ENCODE peak calls at places on chromosome 19, in four cellular contexts. X is IMR-90, S is A549, V is body of pancreas. D is an unnamed sample.

GRCh38 chr19:44905437-44906160 is at the start of gene APOE:
- DNase-seq in X (no peak), S (no peak), V (no peak), D (no peak)

GRCh38 chr19:7337380-7338194 is 11.2 kb upstream of the ARHGEF18 start:
- DNase-seq in X (no peak), S (no peak), V (no peak), D (no peak)

GRCh38 chr19:6108721-6109633 is 1.3 kb downstream of the RFX2 start:
- DNase-seq in X (peak), S (no peak), V (peak), D (peak)

GRCh38 chr19:55206664-55207500 is 2.4 kb downstream of the PTPRH start:
- DNase-seq in X (peak), S (peak), V (peak), D (peak)

GRCh38 chr19:6268382-6268771 is 11.4 kb downstream of the MLLT1 start:
- DNase-seq in X (no peak), S (no peak), V (no peak), D (no peak)

GRCh38 chr19:6239401-6239844 is 40.4 kb downstream of the MLLT1 start:
- DNase-seq in X (peak), S (no peak), V (peak), D (no peak)

GRCh38 chr19:3695986-3696659 is 4.1 kb downstream of the PIP5K1C start:
- DNase-seq in X (no peak), S (no peak), V (no peak), D (no peak)

GRCh38 chr19:57302020-57302465 is 18.2 kb upstream of the ZNF543 start:
- DNase-seq in X (peak), S (no peak), V (no peak), D (no peak)

GRCh38 chr19:4229179-4229931 is at the start of gene EBI3:
- DNase-seq in X (peak), S (no peak), V (peak), D (no peak)

GRCh38 chr19:7294571-7295212 is 478 bp upstream of the INSR start:
- DNase-seq in X (peak), S (peak), V (peak), D (peak)

GRCh38 chr19:58450836-58451357 is 525 bp upstream of the ZNF324B start:
- DNase-seq in X (no peak), S (peak), V (peak), D (no peak)

GRCh38 chr19:18223860-18224524 is 2.2 kb downstream of the PDE4C start:
- DNase-seq in X (no peak), S (no peak), V (peak), D (no peak)

GRCh38 chr19:6639439-6639838 is 30.5 kb downstream of the TNFSF14 start:
- DNase-seq in X (no peak), S (no peak), V (no peak), D (no peak)

GRCh38 chr19:18340237-18340989 is at the start of gene PGPEP1:
- DNase-seq in X (peak), S (no peak), V (peak), D (peak)

GRCh38 chr19:54164369-54165068 is 5.0 kb upstream of the LENG1 start:
- DNase-seq in X (peak), S (peak), V (peak), D (peak)

GRCh38 chr19:2431318-2432055 is 4.1 kb upstream of the TIMM13 start:
- DNase-seq in X (no peak), S (no peak), V (no peak), D (no peak)

GRCh38 chr19:2469102-2469914 is 6.6 kb upstream of the GADD45B start:
- DNase-seq in X (peak), S (no peak), V (no peak), D (no peak)

GRCh38 chr19:48608798-48609263 is 2.3 kb downstream of the SPACA4 start:
- DNase-seq in X (no peak), S (peak), V (no peak), D (no peak)

GRCh38 chr19:3157096-3157845 is 21.3 kb upstream of the S1PR4 start:
- DNase-seq in X (no peak), S (no peak), V (no peak), D (no peak)

GRCh38 chr19:38830039-38830733 is 1.4 kb downstream of the ECH1 start:
- DNase-seq in X (peak), S (no peak), V (no peak), D (no peak)

GRCh38 chr19:2239173-2239572 is 2.5 kb downstream of the SF3A2 start:
- DNase-seq in X (no peak), S (no peak), V (no peak), D (no peak)

GRCh38 chr19:38693380-38694223 is 46.2 kb downstream of the ACTN4 start:
- DNase-seq in X (peak), S (peak), V (peak), D (no peak)

GRCh38 chr19:22144394-22144793 is 52.4 kb downstream of the ZNF676 start:
- DNase-seq in X (peak), S (no peak), V (no peak), D (no peak)

GRCh38 chr19:10654610-10655456 is 687 bp downstream of the ILF3 start:
- DNase-seq in X (no peak), S (peak), V (peak), D (no peak)

GRCh38 chr19:17205237-17206140 is 9.7 kb upstream of the USE1 start:
- DNase-seq in X (peak), S (peak), V (peak), D (no peak)

GRCh38 chr19:1312732-1313694 is 27.3 kb downstream of the EFNA2 start:
- DNase-seq in X (peak), S (peak), V (peak), D (no peak)

GRCh38 chr19:23762884-23763711 is 4.4 kb upstream of the ZNF681 start:
- DNase-seq in X (peak), S (no peak), V (peak), D (peak)

GRCh38 chr19:19615086-19615485 is 3.4 kb downstream of the PBX4 start:
- DNase-seq in X (peak), S (no peak), V (no peak), D (no peak)

GRCh38 chr19:2636142-2636896 is 66.2 kb downstream of the GNG7 start:
- DNase-seq in X (no peak), S (no peak), V (no peak), D (no peak)

GRCh38 chr19:48630289-48631036 is 6.7 kb downstream of the DBP start:
- DNase-seq in X (no peak), S (no peak), V (peak), D (no peak)

GRCh38 chr19:13764821-13765394 is 586 bp downstream of the MRI1 start:
- DNase-seq in X (no peak), S (no peak), V (peak), D (no peak)

GRCh38 chr19:829129-829758 is 1.6 kb downstream of the AZU1 start:
- DNase-seq in X (no peak), S (no peak), V (no peak), D (no peak)

GRCh38 chr19:55069137-55069858 is 6.3 kb upstream of the RDH13 start:
- DNase-seq in X (no peak), S (peak), V (peak), D (no peak)

GRCh38 chr19:17752865-17753639 is 1.8 kb downstream of the FCHO1 start:
- DNase-seq in X (no peak), S (no peak), V (no peak), D (no peak)

GRCh38 chr19:17680235-17680722 is 7.9 kb downstream of the UNC13A start:
- DNase-seq in X (peak), S (peak), V (peak), D (peak)

GRCh38 chr19:56015756-56016155 is 29.2 kb downstream of the NLRP5 start:
- DNase-seq in X (no peak), S (no peak), V (no peak), D (no peak)

GRCh38 chr19:54448037-54448773 is 794 bp upstream of the LENG8 start:
- DNase-seq in X (peak), S (peak), V (peak), D (peak)

DNA sequence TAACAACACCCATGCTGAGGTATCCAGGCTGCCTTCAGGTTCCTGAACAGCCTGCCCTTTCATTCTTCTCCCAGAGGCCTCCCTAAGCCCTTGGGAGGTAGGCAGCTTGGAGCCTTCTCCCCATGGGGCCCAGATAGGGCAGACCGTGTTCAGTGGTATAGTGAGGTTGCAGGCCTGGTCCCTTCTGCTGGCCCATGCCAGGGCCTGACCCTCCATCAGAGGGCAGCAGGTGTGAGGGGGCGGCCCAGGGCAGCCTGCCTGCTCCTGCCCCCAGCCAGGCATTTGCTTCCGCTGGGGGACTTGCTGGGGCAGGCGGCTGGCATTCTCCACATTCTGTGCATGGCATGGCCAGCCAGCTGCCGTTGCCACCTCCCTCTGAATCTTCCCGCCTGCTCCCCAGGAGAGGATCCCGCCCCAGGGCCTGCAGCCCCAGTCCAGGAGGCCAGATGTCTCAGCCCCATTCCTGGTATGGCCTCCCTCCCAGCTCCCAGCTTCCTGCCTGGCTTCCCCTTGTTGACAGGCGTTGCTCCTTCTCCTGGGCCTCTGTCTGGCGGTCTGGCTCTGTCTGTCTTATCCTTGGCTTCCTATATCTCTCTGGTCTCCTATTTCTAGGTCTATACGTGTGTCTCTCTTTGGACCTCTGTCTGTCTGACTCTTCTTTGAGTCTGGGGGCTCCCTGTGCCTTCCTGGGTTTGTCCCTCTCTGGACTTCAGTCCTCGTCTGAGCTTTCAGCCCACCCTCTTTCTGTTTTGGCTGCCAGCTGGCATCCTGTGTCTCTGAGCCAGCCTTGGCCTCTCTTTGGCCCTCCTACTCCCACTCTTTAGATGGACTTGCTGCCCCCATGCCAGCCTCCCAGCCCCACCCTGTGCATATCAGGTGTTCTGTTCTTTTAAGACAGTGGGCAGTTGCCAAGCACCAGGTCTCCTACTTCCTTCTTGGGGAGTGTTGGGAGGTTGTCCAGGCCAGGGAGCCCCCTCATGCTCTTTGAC is 9.1 kb downstream of the CIC start:
- DNase-seq in X (no peak), S (no peak), V (no peak), D (no peak)
- TF ChIP-seq POLR2A in X (no peak), S (no peak), V (no peak), D (no peak)

GRCh38 chr19:12676384-12676792 is 5.3 kb downstream of the DHPS start:
- DNase-seq in X (peak), S (peak), V (peak), D (peak)
- TF ChIP-seq POLR2A in X (no peak), S (no peak), V (no peak), D (no peak)

GRCh38 chr19:8340341-8341096 is 2.5 kb downstream of the KANK3 start:
- DNase-seq in X (no peak), S (no peak), V (no peak), D (no peak)
- TF ChIP-seq POLR2A in X (no peak), S (no peak), V (no peak), D (no peak)

GRCh38 chr19:42571136-42571535 is 23.6 kb downstream of the CEACAM8 start:
- DNase-seq in X (no peak), S (no peak), V (no peak), D (no peak)
- TF ChIP-seq POLR2A in X (no peak), S (no peak), V (no peak), D (no peak)

GRCh38 chr19:40411958-40412499 is 1.1 kb downstream of the PRX start:
- DNase-seq in X (no peak), S (no peak), V (no peak), D (no peak)

GRCh38 chr19:40413291-40413994 is at the start of gene PRX:
- DNase-seq in X (no peak), S (no peak), V (no peak), D (no peak)

GRCh38 chr19:40410030-40410389 is 3.2 kb downstream of the PRX start:
- DNase-seq in X (no peak), S (no peak), V (no peak), D (no peak)

GRCh38 chr19:40412866-40413265 is 312 bp downstream of the PRX start:
- DNase-seq in X (no peak), S (no peak), V (no peak), D (no peak)

GRCh38 chr19:40411125-40411842 is 1.9 kb downstream of the PRX start:
- DNase-seq in X (no peak), S (no peak), V (no peak), D (no peak)
- TF ChIP-seq POLR2A in X (no peak), S (no peak), V (no peak), D (no peak)

GRCh38 chr19:49667473-49667872 is 1.7 kb downstream of the BCL2L12 start:
- DNase-seq in X (no peak), S (no peak), V (no peak), D (no peak)

GRCh38 chr19:49676136-49676689 is 858 bp upstream of the PRMT1 start:
- DNase-seq in X (peak), S (peak), V (peak), D (peak)

GRCh38 chr19:49676690-49677231 is 310 bp upstream of the PRMT1 start:
- DNase-seq in X (peak), S (peak), V (peak), D (peak)

GRCh38 chr19:49669511-49669910 is 3.8 kb downstream of the BCL2L12 start:
- DNase-seq in X (no peak), S (no peak), V (no peak), D (no peak)

DNA sequence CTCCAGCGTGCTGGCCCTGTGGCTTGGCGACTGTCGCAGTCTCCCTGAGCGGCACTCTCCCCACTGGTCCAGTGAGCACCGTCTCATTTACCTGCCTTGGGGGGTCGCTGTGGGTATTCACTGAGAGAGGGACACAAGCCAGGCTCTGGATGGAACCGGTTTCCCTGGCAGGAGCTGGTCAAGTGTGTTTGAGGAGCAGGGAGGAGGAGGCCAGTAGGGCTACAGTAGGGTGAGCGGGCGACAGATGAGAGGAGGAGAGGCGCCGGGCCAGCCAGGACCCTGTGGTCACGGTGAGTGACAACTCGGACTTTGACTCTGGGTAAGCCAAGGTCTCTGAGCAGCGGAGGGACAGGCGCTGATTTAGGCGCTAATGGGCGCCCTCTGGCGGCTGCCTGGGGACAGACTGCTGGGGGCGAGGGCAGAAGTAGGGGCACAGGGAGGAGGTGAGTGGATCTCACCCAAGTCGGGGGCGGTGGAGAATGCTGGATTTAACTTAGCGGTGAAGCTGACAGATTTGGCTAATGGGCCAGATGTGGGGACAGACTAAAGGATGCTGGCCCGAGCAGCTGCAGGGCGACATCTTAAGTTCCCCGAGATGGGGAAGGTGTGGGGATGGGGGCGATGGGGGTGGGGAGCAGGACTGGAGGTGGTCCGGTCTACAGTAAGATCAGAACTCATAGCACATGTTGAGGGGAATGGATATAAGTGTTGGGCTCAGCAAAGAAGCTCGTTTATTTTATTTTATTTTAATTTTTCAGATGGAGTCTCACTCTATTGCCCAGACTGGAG is 4.7 kb upstream of the PRMT1 start:
- DNase-seq in X (peak), S (peak), V (peak), D (peak)
- TF ChIP-seq POLR2A in X (no peak), S (no peak), V (no peak), D (no peak)

GRCh38 chr19:42284066-42284501 is 15.0 kb downstream of the CIC start:
- DNase-seq in X (peak), S (peak), V (peak), D (peak)

GRCh38 chr19:42282036-42282762 is 13.1 kb downstream of the CIC start:
- DNase-seq in X (peak), S (peak), V (no peak), D (peak)

GRCh38 chr19:42282810-42283247 is 13.8 kb downstream of the CIC start:
- DNase-seq in X (no peak), S (no peak), V (no peak), D (no peak)

GRCh38 chr19:42284641-42285341 is 15.7 kb downstream of the CIC start:
- DNase-seq in X (no peak), S (no peak), V (no peak), D (no peak)

GRCh38 chr19:42283248-42284065 is 14.4 kb downstream of the CIC start:
- DNase-seq in X (peak), S (peak), V (peak), D (peak)
- TF ChIP-seq POLR2A in X (no peak), S (peak), V (no peak), D (no peak)

GRCh38 chr19:29943615-29944014 is 1.6 kb downstream of the URI1 start:
- DNase-seq in X (no peak), S (no peak), V (no peak), D (no peak)

GRCh38 chr19:29942404-29943261 is 594 bp downstream of the URI1 start:
- DNase-seq in X (no peak), S (peak), V (peak), D (peak)

GRCh38 chr19:29939628-29940027 is 2.4 kb upstream of the URI1 start:
- DNase-seq in X (no peak), S (no peak), V (no peak), D (no peak)

GRCh38 chr19:29940971-29941585 is 961 bp upstream of the URI1 start:
- DNase-seq in X (no peak), S (no peak), V (no peak), D (no peak)

GRCh38 chr19:29941828-29942403 is at the start of gene URI1:
- DNase-seq in X (peak), S (peak), V (peak), D (peak)
- TF ChIP-seq POLR2A in X (no peak), S (peak), V (no peak), D (peak)

DNA sequence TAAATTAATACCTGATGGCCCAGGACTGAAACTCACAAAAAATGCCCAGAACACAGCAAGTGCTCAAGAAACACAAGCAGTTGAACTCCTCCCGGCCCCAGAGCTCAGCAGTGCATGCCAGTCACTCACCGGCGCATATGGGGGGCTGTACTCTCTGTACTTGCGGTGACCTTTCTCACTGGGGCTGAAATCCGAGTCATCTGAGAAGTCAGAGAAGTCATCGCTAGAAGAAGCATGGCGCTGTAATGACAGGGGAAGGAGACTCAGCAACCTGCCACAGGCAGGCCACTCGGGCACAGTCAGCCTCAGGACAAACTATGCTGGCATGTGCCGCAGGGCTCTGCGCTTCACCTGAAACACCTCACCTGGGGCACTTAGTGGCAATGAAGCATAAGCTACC is 19.7 kb downstream of the ZC3H4 start:
- DNase-seq in X (no peak), S (no peak), V (no peak), D (no peak)
- TF ChIP-seq POLR2A in X (no peak), S (no peak), V (no peak), D (no peak)

D was measured in tibial nerve.